ENCODE peak calls at places on chromosomes 4 and X, in seven cellular contexts. Z is suprapubic skin, O is heart right ventricle, E is testis, U is WTC11, F is nephron progenitor cell, B is endothelial cell. R is an unnamed sample.

GRCh38 chr4:99885063-99885664 is 9.1 kb downstream of the LAMTOR3 start:
- DNase-seq in Z (no peak), O (no peak), E (peak), U (no peak), F (no peak), B (peak), R (no peak)

GRCh38 chrX:57821703-57822375 is 88.4 kb downstream of the ZXDA start:
- DNase-seq in Z (no peak), O (peak), E (peak), U (no peak), F (no peak), B (peak), R (no peak)

GRCh38 chrX:39406799-39407198 is 605.5 kb downstream of the MID1IP1 start:
- DNase-seq in Z (no peak), O (no peak), E (no peak), U (no peak), F (no peak), B (no peak), R (no peak)

GRCh38 chr4:61882381-61882780 is 682.3 kb downstream of the ADGRL3 start:
- DNase-seq in Z (no peak), O (no peak), E (no peak), U (no peak), F (no peak), B (no peak), R (no peak)

GRCh38 chrX:40420899-40421729 is 159.7 kb upstream of the ATP6AP2 start:
- DNase-seq in Z (no peak), O (peak), E (no peak), U (no peak), F (no peak), B (no peak), R (no peak)

GRCh38 chr4:87977521-87978278 is 2.2 kb downstream of the SPP1 start:
- DNase-seq in Z (no peak), O (no peak), E (peak), U (no peak), F (no peak), B (no peak), R (no peak)

GRCh38 chr4:3305610-3306371 is 13.0 kb downstream of the RGS12 start:
- DNase-seq in Z (peak), O (no peak), E (no peak), U (peak), F (no peak), B (peak), R (no peak)

GRCh38 chr4:142405021-142405991 is 440.8 kb downstream of the INPP4B start:
- DNase-seq in Z (no peak), O (peak), E (peak), U (no peak), F (peak), B (peak), R (peak)

GRCh38 chr4:145283909-145284308 is 103.5 kb upstream of the OTUD4 start:
- DNase-seq in Z (no peak), O (no peak), E (no peak), U (no peak), F (no peak), B (no peak), R (no peak)

GRCh38 chrX:110987292-110987691 is 108.7 kb upstream of the PAK3 start:
- DNase-seq in Z (no peak), O (no peak), E (no peak), U (peak), F (no peak), B (peak), R (no peak)

GRCh38 chr4:124123181-124123580 is 589.4 kb downstream of the ANKRD50 start:
- DNase-seq in Z (no peak), O (no peak), E (no peak), U (no peak), F (no peak), B (no peak), R (no peak)

GRCh38 chr4:159871141-159871540 is 768.3 kb downstream of the RAPGEF2 start:
- DNase-seq in Z (no peak), O (no peak), E (no peak), U (no peak), F (no peak), B (no peak), R (no peak)

GRCh38 chr4:74197123-74197522 is 39.2 kb downstream of the MTHFD2L start:
- DNase-seq in Z (no peak), O (no peak), E (no peak), U (no peak), F (no peak), B (no peak), R (no peak)

GRCh38 chrX:102154218-102154860 is 1.4 kb downstream of the BEX5 start:
- DNase-seq in Z (no peak), O (no peak), E (peak), U (peak), F (peak), B (peak), R (no peak)

GRCh38 chr4:80365928-80366327 is 30.4 kb downstream of the CFAP299 start:
- DNase-seq in Z (no peak), O (no peak), E (peak), U (peak), F (peak), B (peak), R (peak)

GRCh38 chrX:115460565-115460888 is 100.4 kb upstream of the PLS3 start:
- DNase-seq in Z (no peak), O (peak), E (no peak), U (no peak), F (no peak), B (no peak), R (no peak)

GRCh38 chr4:150297861-150298474 is 219.7 kb downstream of the DCLK2 start:
- DNase-seq in Z (no peak), O (peak), E (peak), U (peak), F (peak), B (peak), R (no peak)

GRCh38 chr4:87251104-87251503 is 30.7 kb upstream of the KLHL8 start:
- DNase-seq in Z (no peak), O (peak), E (no peak), U (no peak), F (no peak), B (no peak), R (no peak)

GRCh38 chr4:59195867-59196266 is 2004.3 kb upstream of the ADGRL3 start:
- DNase-seq in Z (no peak), O (no peak), E (no peak), U (no peak), F (no peak), B (no peak), R (no peak)

GRCh38 chr4:185254434-185254833 is 45.0 kb downstream of the SNX25 start:
- DNase-seq in Z (no peak), O (no peak), E (no peak), U (no peak), F (no peak), B (no peak), R (no peak)

GRCh38 chr4:42442601-42443000 is 45.3 kb downstream of the SHISA3 start:
- DNase-seq in Z (no peak), O (no peak), E (no peak), U (no peak), F (no peak), B (no peak), R (no peak)

GRCh38 chrX:152926279-152926678 is 28.4 kb downstream of the ZNF185 start:
- DNase-seq in Z (no peak), O (no peak), E (peak), U (peak), F (peak), B (peak), R (no peak)

GRCh38 chrX:101408530-101408836 is 461 bp downstream of the HNRNPH2 start:
- DNase-seq in Z (no peak), O (no peak), E (no peak), U (no peak), F (no peak), B (no peak), R (no peak)

GRCh38 chrX:41087219-41087618 is 2.0 kb downstream of the USP9X start:
- DNase-seq in Z (no peak), O (no peak), E (no peak), U (no peak), F (no peak), B (no peak), R (no peak)

GRCh38 chr4:178242655-178243054 is 800.4 kb upstream of the AGA start:
- DNase-seq in Z (no peak), O (no peak), E (no peak), U (no peak), F (no peak), B (no peak), R (no peak)

GRCh38 chr4:6125103-6125651 is 75.2 kb downstream of the JAKMIP1 start:
- DNase-seq in Z (peak), O (no peak), E (no peak), U (no peak), F (no peak), B (no peak), R (no peak)

GRCh38 chr4:76892601-76893000 is 5.3 kb downstream of the SOWAHB start:
- DNase-seq in Z (no peak), O (no peak), E (no peak), U (no peak), F (no peak), B (no peak), R (no peak)

GRCh38 chr4:107818301-107818910 is 6.3 kb upstream of the SGMS2 start:
- DNase-seq in Z (no peak), O (no peak), E (no peak), U (no peak), F (no peak), B (no peak), R (no peak)

GRCh38 chrX:71998836-71999509 is 88.3 kb downstream of the NHSL2 start:
- DNase-seq in Z (no peak), O (peak), E (peak), U (no peak), F (peak), B (peak), R (no peak)

GRCh38 chr4:137124278-137124932 is 407.9 kb downstream of the PCDH18 start:
- DNase-seq in Z (no peak), O (peak), E (no peak), U (no peak), F (no peak), B (no peak), R (no peak)

GRCh38 chr4:110518889-110519490 is 43.0 kb downstream of the ENPEP start:
- DNase-seq in Z (no peak), O (no peak), E (peak), U (no peak), F (peak), B (peak), R (no peak)

GRCh38 chrX:302975-303374 is 15.6 kb downstream of the GTPBP6 start:
- DNase-seq in Z (no peak), O (no peak), E (no peak), U (no peak), F (no peak), B (no peak), R (no peak)

GRCh38 chr4:179361978-179362486 is 1919.8 kb upstream of the AGA start:
- DNase-seq in Z (no peak), O (no peak), E (no peak), U (no peak), F (no peak), B (no peak), R (no peak)

GRCh38 chr4:128354205-128354821 is 66.7 kb upstream of the PGRMC2 start:
- DNase-seq in Z (no peak), O (peak), E (no peak), U (no peak), F (no peak), B (no peak), R (no peak)

GRCh38 chrX:10115082-10115481 is 41.7 kb upstream of the CLCN4 start:
- DNase-seq in Z (no peak), O (no peak), E (no peak), U (no peak), F (no peak), B (no peak), R (no peak)

GRCh38 chrX:79511799-79512198 is 144.7 kb upstream of the ITM2A start:
- DNase-seq in Z (no peak), O (no peak), E (no peak), U (no peak), F (no peak), B (no peak), R (no peak)

GRCh38 chrX:79515529-79515928 is 148.4 kb upstream of the ITM2A start:
- DNase-seq in Z (no peak), O (no peak), E (no peak), U (peak), F (no peak), B (no peak), R (no peak)
- TF ChIP-seq CTCF in Z (no peak), O (no peak), E (no peak), U (no peak), F (no peak), B (no peak), R (no peak)

GRCh38 chrX:130994671-130995070 is 63.5 kb upstream of the ARHGAP36 start:
- DNase-seq in Z (no peak), O (no peak), E (peak), U (peak), F (peak), B (peak), R (peak)
- TF ChIP-seq CTCF in Z (no peak), O (peak), E (peak), U (peak), F (peak), B (peak), R (peak)

DNA sequence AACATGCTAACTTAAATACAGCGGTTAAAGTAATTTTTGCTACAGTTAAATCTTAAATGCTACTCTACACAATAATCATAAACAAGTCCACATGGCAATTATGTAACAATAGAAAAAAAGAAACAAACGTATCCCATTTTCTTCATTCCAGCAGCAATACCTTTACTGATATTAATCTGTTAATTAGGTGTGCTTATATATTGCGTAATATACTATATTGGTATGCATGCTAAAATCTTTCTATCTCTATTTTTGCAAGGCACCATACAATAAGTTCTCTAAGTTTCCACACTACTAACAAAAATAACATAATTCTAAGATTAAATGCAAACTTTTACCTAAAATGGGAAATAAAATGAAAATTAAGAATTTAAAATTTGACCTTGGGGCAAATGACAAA is 500.6 kb downstream of the SPOCK3 start:
- DNase-seq in Z (no peak), O (no peak), E (no peak), U (no peak), F (no peak), B (no peak), R (no peak)
- TF ChIP-seq CTCF in Z (no peak), O (no peak), E (no peak), U (no peak), F (no peak), B (no peak), R (no peak)

GRCh38 chr4:130359537-130359936 is 1263.6 kb downstream of the C4orf33 start:
- DNase-seq in Z (no peak), O (no peak), E (no peak), U (no peak), F (no peak), B (no peak), R (no peak)
- TF ChIP-seq CTCF in Z (no peak), O (no peak), E (no peak), U (no peak), F (peak), B (peak), R (no peak)

DNA sequence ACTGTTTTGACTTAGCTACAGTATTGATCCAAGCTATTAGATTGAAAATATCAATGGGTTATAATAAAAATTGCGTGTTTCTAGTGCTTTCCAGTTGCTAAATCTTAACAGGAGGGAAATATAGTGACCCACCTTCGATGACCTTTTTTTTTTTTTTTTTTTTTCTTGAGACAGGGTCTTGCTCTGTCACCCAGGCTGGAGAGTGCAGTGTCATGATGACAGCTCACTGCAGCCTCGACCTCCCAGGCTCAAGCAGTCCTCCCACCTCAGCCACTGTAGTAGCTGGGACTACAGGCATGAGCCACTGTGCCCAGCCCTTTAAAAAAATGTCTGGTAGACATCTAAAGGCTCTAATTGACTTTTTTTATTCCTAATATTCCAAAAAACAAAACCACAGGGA is 3.8 kb upstream of the ASB5 start:
- DNase-seq in Z (no peak), O (no peak), E (no peak), U (no peak), F (no peak), B (no peak), R (no peak)
- TF ChIP-seq CTCF in Z (no peak), O (no peak), E (no peak), U (no peak), F (no peak), B (no peak), R (no peak)

GRCh38 chr4:181784881-181785280 is 458.3 kb upstream of the TENM3 start:
- DNase-seq in Z (no peak), O (no peak), E (no peak), U (no peak), F (no peak), B (no peak), R (no peak)
- TF ChIP-seq CTCF in Z (no peak), O (no peak), E (no peak), U (no peak), F (no peak), B (no peak), R (no peak)

DNA sequence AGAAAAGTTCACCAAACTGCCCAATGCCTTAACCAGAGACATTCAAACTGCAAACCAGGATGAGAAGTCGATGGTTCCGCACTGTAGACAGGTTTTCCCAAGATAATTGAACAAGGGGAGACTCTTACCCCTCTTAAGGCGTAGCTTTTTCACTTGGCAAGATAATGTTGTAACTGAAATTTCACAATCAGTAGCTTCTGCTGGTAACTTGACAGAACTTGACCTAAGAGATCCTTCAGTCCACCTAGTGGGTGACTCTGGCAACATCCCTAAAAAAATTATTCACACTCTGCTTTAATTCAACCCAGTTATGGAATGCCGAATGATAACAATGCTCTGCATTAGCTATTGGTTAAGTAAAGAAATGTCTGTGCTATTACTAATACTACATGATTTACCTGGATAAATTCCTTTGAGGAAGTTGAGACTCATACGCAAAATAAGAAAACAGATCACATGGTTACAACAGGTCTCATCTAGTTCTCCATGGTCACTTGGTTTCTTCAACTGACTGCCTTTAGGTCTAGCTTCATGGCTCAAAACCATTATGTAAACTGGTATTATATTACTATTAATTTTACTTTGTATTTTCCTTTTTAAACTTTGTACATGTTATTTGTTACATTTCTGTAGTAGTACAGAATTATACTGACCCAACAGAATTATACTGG is 9.1 kb downstream of the ELF2 start:
- DNase-seq in Z (no peak), O (no peak), E (no peak), U (no peak), F (no peak), B (no peak), R (no peak)
- TF ChIP-seq CTCF in Z (peak), O (peak), E (no peak), U (no peak), F (peak), B (peak), R (peak)

DNA sequence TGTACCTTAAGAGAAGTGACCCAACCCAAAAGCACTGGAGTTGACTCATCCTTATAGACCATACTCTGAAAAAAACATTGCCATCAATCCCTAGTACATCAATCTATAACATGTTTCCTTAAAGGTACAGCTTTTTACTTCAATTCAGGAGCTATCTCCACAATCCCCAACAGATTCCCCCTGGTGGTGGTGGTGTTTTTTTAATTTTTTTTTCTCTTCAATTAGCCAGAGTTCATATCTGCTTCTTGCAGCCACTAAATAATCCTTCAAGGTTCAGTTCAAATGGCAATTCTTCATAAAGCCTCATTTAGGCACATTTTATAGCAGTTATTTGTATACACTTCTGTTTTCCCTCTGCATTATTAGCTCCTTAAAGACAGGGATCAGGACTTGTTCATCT is 60.7 kb upstream of the KDR start:
- DNase-seq in Z (no peak), O (no peak), E (no peak), U (no peak), F (no peak), B (no peak), R (no peak)
- TF ChIP-seq CTCF in Z (no peak), O (no peak), E (no peak), U (no peak), F (no peak), B (peak), R (peak)

DNA sequence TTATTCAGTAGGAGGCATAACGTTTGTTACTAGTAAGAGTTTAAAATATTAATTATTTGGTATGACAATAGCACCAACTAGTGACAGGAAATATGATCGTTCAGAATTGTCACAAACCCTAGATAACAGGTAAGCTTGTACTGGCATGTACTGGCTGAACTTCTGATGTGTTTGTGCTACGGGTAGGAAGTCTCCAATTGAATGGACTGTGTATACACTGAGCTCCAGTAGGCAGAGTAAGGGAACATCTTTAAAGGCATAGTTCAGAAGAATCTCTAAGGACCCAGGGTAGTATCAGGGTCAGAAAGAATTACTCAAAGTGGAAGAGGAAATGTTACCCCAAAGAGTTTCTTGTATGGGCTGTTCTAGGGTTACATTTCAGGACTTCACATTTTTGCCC is 230.4 kb downstream of the EDA2R start:
- DNase-seq in Z (no peak), O (no peak), E (no peak), U (no peak), F (no peak), B (no peak), R (no peak)
- TF ChIP-seq CTCF in Z (no peak), O (no peak), E (no peak), U (no peak), F (no peak), B (no peak), R (no peak)

DNA sequence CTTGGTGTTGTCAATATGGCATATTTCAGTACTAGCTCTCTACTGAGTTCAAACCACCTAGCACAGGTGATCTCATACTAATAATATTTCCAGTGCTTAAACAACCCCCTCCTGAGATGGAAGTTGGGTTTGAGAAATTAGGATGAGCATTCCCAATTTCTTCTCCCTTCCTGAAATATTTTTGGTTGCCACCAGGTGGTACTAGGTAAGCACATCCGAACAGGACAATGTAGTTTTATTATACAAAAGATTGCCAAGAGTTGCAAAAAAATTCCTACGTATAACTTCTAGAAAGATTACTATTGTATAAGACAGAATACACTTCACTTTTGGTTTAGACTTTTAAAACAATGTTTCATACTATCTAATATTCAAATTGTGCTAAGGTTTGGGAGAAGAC is 484.5 kb downstream of the PACRGL start:
- DNase-seq in Z (no peak), O (no peak), E (no peak), U (no peak), F (no peak), B (no peak), R (no peak)
- TF ChIP-seq CTCF in Z (no peak), O (no peak), E (no peak), U (peak), F (no peak), B (peak), R (peak)